ENCODE peak calls at places on chromosomes 1 and 21, in four cellular contexts. One of them, this sample, is unnamed.

GRCh38 chr1:79497193-79497773 is 490.8 kb upstream of the ADGRL4 start:
- DNase-seq in colonic mucosa: no peak
- DNase-seq in OCI-LY7: peak; percentile 79
- DNase-seq in right cardiac atrium: no peak
- DNase-seq in this sample: no peak

GRCh38 chr1:22777658-22778057 is 67.0 kb downstream of the EPHB2 start:
- DNase-seq in colonic mucosa: no peak
- DNase-seq in OCI-LY7: no peak
- DNase-seq in right cardiac atrium: no peak
- DNase-seq in this sample: no peak

GRCh38 chr21:34846601-34847112 is 177.9 kb downstream of the CLIC6 start:
- DNase-seq in colonic mucosa: peak; percentile 50
- DNase-seq in OCI-LY7: no peak
- DNase-seq in right cardiac atrium: no peak
- DNase-seq in this sample: no peak

GRCh38 chr1:55696891-55697290 is 481.7 kb upstream of the USP24 start:
- DNase-seq in colonic mucosa: no peak
- DNase-seq in OCI-LY7: no peak
- DNase-seq in right cardiac atrium: no peak
- DNase-seq in this sample: no peak

GRCh38 chr21:42757422-42757821 is 104.0 kb downstream of the PDE9A start:
- DNase-seq in colonic mucosa: no peak
- DNase-seq in OCI-LY7: no peak
- DNase-seq in right cardiac atrium: no peak
- DNase-seq in this sample: peak; percentile 49

GRCh38 chr1:181318022-181318857 is 165.1 kb upstream of the CACNA1E start:
- DNase-seq in colonic mucosa: no peak
- DNase-seq in OCI-LY7: no peak
- DNase-seq in right cardiac atrium: no peak
- DNase-seq in this sample: no peak

GRCh38 chr1:7827134-7827955 is 25.5 kb downstream of the UTS2 start:
- DNase-seq in colonic mucosa: peak; percentile 58
- DNase-seq in OCI-LY7: peak; percentile 59
- DNase-seq in right cardiac atrium: no peak
- DNase-seq in this sample: no peak

GRCh38 chr1:210214573-210215409 is 17.8 kb upstream of the SERTAD4 start:
- DNase-seq in colonic mucosa: no peak
- DNase-seq in OCI-LY7: no peak
- DNase-seq in right cardiac atrium: no peak
- DNase-seq in this sample: no peak

GRCh38 chr1:64516803-64517568 is 47.1 kb downstream of the CACHD1 start:
- DNase-seq in colonic mucosa: no peak
- DNase-seq in OCI-LY7: no peak
- DNase-seq in right cardiac atrium: no peak
- DNase-seq in this sample: no peak

GRCh38 chr1:98420376-98421097 is 241.0 kb upstream of the SNX7 start:
- DNase-seq in colonic mucosa: no peak
- DNase-seq in OCI-LY7: no peak
- DNase-seq in right cardiac atrium: no peak
- DNase-seq in this sample: no peak

GRCh38 chr1:4315202-4315601 is 339.2 kb upstream of the AJAP1 start:
- DNase-seq in colonic mucosa: no peak
- DNase-seq in OCI-LY7: no peak
- DNase-seq in right cardiac atrium: no peak
- DNase-seq in this sample: no peak

GRCh38 chr1:224707849-224708725 is 92.0 kb downstream of the CNIH3 start:
- DNase-seq in colonic mucosa: no peak
- DNase-seq in OCI-LY7: no peak
- DNase-seq in right cardiac atrium: no peak
- DNase-seq in this sample: no peak

GRCh38 chr1:156082111-156083091 is at the start of gene MEX3A:
- DNase-seq in colonic mucosa: peak; percentile 83
- DNase-seq in OCI-LY7: peak; percentile 76
- DNase-seq in right cardiac atrium: peak; percentile 75
- DNase-seq in this sample: peak; percentile 87

GRCh38 chr1:203663294-203663693 is 36.7 kb downstream of the ATP2B4 start:
- DNase-seq in colonic mucosa: no peak
- DNase-seq in OCI-LY7: no peak
- DNase-seq in right cardiac atrium: no peak
- DNase-seq in this sample: no peak

GRCh38 chr21:35046880-35047229 is 2.2 kb downstream of the RUNX1 start:
- DNase-seq in colonic mucosa: no peak
- DNase-seq in OCI-LY7: no peak
- DNase-seq in right cardiac atrium: peak; percentile 40
- DNase-seq in this sample: peak; percentile 79

GRCh38 chr1:11733351-11733750 is 2.6 kb upstream of the AGTRAP start:
- DNase-seq in colonic mucosa: no peak
- DNase-seq in OCI-LY7: no peak
- DNase-seq in right cardiac atrium: no peak
- DNase-seq in this sample: no peak

GRCh38 chr1:62131093-62131725 is 63.4 kb upstream of the L1TD1 start:
- DNase-seq in colonic mucosa: peak; percentile 46
- DNase-seq in OCI-LY7: peak; percentile 59
- DNase-seq in right cardiac atrium: no peak
- DNase-seq in this sample: no peak

GRCh38 chr1:179953974-179954493 is 576 bp upstream of the CEP350 start:
- DNase-seq in colonic mucosa: no peak
- DNase-seq in OCI-LY7: peak; percentile 71
- DNase-seq in right cardiac atrium: no peak
- DNase-seq in this sample: no peak

GRCh38 chr21:37873655-37874054 is 42.6 kb downstream of the KCNJ6 start:
- DNase-seq in colonic mucosa: no peak
- DNase-seq in OCI-LY7: no peak
- DNase-seq in right cardiac atrium: no peak
- DNase-seq in this sample: no peak

GRCh38 chr21:17921579-17922530 is 102.7 kb upstream of the C21orf91 start:
- DNase-seq in colonic mucosa: no peak
- DNase-seq in OCI-LY7: no peak
- DNase-seq in right cardiac atrium: no peak
- DNase-seq in this sample: no peak

GRCh38 chr1:183685112-183685713 is 32.1 kb upstream of the APOBEC4 start:
- DNase-seq in colonic mucosa: no peak
- DNase-seq in OCI-LY7: peak; percentile 69
- DNase-seq in right cardiac atrium: no peak
- DNase-seq in this sample: no peak

GRCh38 chr1:172449585-172450523 is 6.0 kb upstream of the PIGC start:
- DNase-seq in colonic mucosa: peak; percentile 56
- DNase-seq in OCI-LY7: peak; percentile 56
- DNase-seq in right cardiac atrium: peak; percentile 58
- DNase-seq in this sample: peak; percentile 81

GRCh38 chr1:35876988-35877387 is 6.0 kb upstream of the AGO1 start:
- DNase-seq in colonic mucosa: no peak
- DNase-seq in OCI-LY7: peak; percentile 20
- DNase-seq in right cardiac atrium: no peak
- DNase-seq in this sample: no peak

GRCh38 chr1:244952940-244953339 is 88.6 kb upstream of the HNRNPU start:
- DNase-seq in colonic mucosa: peak; percentile 89
- DNase-seq in OCI-LY7: no peak
- DNase-seq in right cardiac atrium: no peak
- DNase-seq in this sample: no peak

GRCh38 chr1:201264554-201264953 is 18.8 kb upstream of the PKP1 start:
- DNase-seq in colonic mucosa: no peak
- DNase-seq in OCI-LY7: no peak
- DNase-seq in right cardiac atrium: no peak
- DNase-seq in this sample: peak; percentile 25

GRCh38 chr21:29287383-29287782 is 11.3 kb upstream of the BACH1 start:
- DNase-seq in colonic mucosa: no peak
- DNase-seq in OCI-LY7: no peak
- DNase-seq in right cardiac atrium: no peak
- DNase-seq in this sample: no peak

GRCh38 chr1:116934586-116935207 is 25.0 kb downstream of the PTGFRN start:
- DNase-seq in colonic mucosa: no peak
- DNase-seq in OCI-LY7: peak; percentile 30
- DNase-seq in right cardiac atrium: no peak
- DNase-seq in this sample: no peak

GRCh38 chr1:151511636-151512215 is 539 bp downstream of the CGN start:
- DNase-seq in colonic mucosa: peak; percentile 60
- DNase-seq in OCI-LY7: peak; percentile 59
- DNase-seq in right cardiac atrium: no peak
- DNase-seq in this sample: no peak

GRCh38 chr1:26155370-26156284 is 3.3 kb upstream of the FAM110D start:
- DNase-seq in colonic mucosa: no peak
- DNase-seq in OCI-LY7: no peak
- DNase-seq in right cardiac atrium: peak; percentile 16
- DNase-seq in this sample: no peak

GRCh38 chr1:64892576-64893573 is 73.5 kb downstream of the JAK1 start:
- DNase-seq in colonic mucosa: no peak
- DNase-seq in OCI-LY7: no peak
- DNase-seq in right cardiac atrium: no peak
- DNase-seq in this sample: no peak

GRCh38 chr1:6445062-6445763 is 20.6 kb downstream of the ESPN start:
- DNase-seq in colonic mucosa: peak; percentile 77
- DNase-seq in OCI-LY7: peak; percentile 21
- DNase-seq in right cardiac atrium: no peak
- DNase-seq in this sample: no peak

GRCh38 chr1:21185221-21185731 is 8.6 kb upstream of the EIF4G3 start:
- DNase-seq in colonic mucosa: no peak
- DNase-seq in OCI-LY7: no peak
- DNase-seq in right cardiac atrium: no peak
- DNase-seq in this sample: no peak

DNA sequence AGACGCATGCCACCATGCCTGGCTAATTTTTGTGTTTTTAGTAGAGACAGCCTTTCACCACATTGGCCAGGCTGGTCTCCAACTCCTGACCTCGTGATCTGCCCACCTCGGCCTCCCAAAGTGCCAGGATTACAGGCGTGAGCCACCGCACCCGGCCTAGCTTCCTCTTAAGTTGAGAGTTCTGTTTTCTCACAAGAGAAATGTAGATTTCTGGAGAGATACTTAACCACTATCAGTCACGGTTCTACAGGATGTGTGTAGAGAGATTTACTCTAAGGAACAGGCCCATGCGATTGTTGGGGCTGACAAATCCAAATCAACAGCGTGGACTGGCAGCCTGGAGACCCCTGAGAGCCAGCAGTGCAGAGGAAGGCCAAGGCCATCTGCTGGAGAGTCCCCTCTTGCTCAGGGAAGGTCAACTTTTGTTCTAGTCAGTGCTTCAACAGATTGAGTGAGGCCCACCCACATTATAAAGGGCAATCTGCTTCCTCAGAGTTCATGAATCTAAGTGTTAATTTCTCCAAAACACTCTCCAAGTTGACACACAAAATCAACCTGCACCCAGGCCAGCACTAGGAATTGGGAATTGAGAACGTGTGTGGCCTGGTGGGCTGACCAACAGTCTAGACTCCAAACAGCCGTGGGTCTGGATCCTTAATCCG is 38.7 kb downstream of the CHAF1B start:
- DNase-seq in colonic mucosa: no peak
- DNase-seq in OCI-LY7: no peak
- DNase-seq in right cardiac atrium: no peak
- DNase-seq in this sample: no peak
- H3K4me3 ChIP-seq in colonic mucosa: no peak overlapping the region
- H3K4me3 ChIP-seq in OCI-LY7: no peak overlapping the region
- H3K4me3 ChIP-seq in right cardiac atrium: no peak overlapping the region
- H3K4me3 ChIP-seq in this sample: no peak overlapping the region

GRCh38 chr1:33383489-33383888 is 47.4 kb downstream of the PHC2 start:
- DNase-seq in colonic mucosa: no peak
- DNase-seq in OCI-LY7: no peak
- DNase-seq in right cardiac atrium: no peak
- DNase-seq in this sample: no peak

GRCh38 chr1:33382651-33383415 is 48.1 kb downstream of the PHC2 start:
- DNase-seq in colonic mucosa: no peak
- DNase-seq in OCI-LY7: no peak
- DNase-seq in right cardiac atrium: peak; percentile 70
- DNase-seq in this sample: no peak

GRCh38 chr1:33383974-33384767 is 46.7 kb downstream of the PHC2 start:
- DNase-seq in colonic mucosa: no peak
- DNase-seq in OCI-LY7: no peak
- DNase-seq in right cardiac atrium: no peak
- DNase-seq in this sample: no peak

GRCh38 chr1:33387512-33388079 is 43.3 kb downstream of the PHC2 start:
- DNase-seq in colonic mucosa: no peak
- DNase-seq in OCI-LY7: no peak
- DNase-seq in right cardiac atrium: no peak
- DNase-seq in this sample: no peak

DNA sequence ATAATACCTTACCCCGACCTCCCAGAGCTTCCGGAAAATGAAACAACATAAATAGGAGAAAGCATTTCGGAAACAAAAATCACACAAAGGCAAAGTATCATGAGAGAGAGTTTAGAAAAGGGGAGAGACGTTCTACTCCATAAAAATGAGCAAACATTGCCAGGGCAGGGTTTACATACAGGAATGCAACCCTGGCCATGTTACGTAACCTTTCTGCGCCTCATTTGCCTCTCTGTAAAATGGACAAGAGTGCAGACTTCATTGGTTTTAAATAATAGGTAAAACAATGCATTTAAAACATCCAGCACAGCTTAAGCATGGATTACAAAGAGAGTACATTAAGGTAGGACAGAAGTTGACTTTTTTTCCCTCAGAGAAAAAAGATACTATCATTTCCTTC is 45.6 kb downstream of the PHC2 start:
- DNase-seq in colonic mucosa: no peak
- DNase-seq in OCI-LY7: no peak
- DNase-seq in right cardiac atrium: no peak
- DNase-seq in this sample: no peak
- H3K27ac ChIP-seq in colonic mucosa: no peak overlapping the region
- H3K27ac ChIP-seq in OCI-LY7: no peak overlapping the region
- H3K27ac ChIP-seq in right cardiac atrium: no peak overlapping the region
- H3K27ac ChIP-seq in this sample: no peak overlapping the region

GRCh38 chr1:186819140-186819539 is 9.6 kb upstream of the PLA2G4A start:
- DNase-seq in colonic mucosa: no peak
- DNase-seq in OCI-LY7: no peak
- DNase-seq in right cardiac atrium: no peak
- DNase-seq in this sample: no peak

DNA sequence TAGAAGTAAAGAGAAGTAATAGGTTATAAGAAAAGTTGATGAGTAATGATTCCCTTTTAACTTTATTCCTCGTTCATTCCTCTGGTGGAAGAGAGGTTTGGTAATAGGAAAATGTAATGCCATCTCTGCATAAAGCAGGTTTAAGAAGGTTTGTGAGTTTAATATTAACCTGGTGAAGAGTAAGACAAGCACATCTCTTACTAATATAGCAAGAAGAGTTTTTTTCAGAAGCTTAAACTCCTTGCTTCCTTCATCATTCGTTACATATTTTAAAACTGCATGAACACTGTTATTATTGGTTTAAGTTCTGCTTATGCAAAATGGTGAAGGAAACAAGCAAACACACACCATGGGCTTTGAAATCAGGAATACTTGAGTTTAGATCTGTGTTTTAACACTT is 9.2 kb upstream of the PLA2G4A start:
- DNase-seq in colonic mucosa: no peak
- DNase-seq in OCI-LY7: no peak
- DNase-seq in right cardiac atrium: no peak
- DNase-seq in this sample: no peak
- H3K4me3 ChIP-seq in colonic mucosa: no peak overlapping the region
- H3K4me3 ChIP-seq in OCI-LY7: no peak overlapping the region
- H3K4me3 ChIP-seq in right cardiac atrium: no peak overlapping the region
- H3K4me3 ChIP-seq in this sample: no peak overlapping the region

DNA sequence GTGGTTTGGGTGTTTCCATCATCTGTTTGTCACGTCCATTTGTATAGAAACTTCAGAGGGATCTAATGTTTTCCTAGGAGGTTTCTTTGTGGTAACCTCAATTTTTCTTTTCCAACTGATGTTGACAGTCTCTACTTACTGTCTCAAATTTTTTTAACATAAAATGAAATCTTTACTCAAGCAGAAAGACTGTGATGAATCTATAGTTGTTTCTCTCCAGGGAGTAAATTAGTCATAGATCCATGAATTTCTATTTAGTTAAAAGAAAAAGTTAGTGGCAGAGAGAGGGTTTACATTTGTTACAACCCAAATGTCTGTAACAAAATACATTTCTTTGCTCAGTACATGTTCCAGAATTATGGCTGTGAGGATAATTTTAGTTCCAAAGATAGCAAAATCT is 161.6 kb downstream of the DISP1 start:
- DNase-seq in colonic mucosa: no peak
- DNase-seq in OCI-LY7: no peak
- DNase-seq in right cardiac atrium: no peak
- DNase-seq in this sample: no peak
- H3K27ac ChIP-seq in colonic mucosa: no peak overlapping the region
- H3K27ac ChIP-seq in OCI-LY7: no peak overlapping the region
- H3K27ac ChIP-seq in right cardiac atrium: no peak overlapping the region
- H3K27ac ChIP-seq in this sample: no peak overlapping the region